ENCODE peak calls at places on chromosomes 12 and 14, in five cellular contexts. I is ascending aorta, A is pancreas, G is BE2C, N is mammary epithelial cell. Q is an unnamed sample.

GRCh38 chr12:96456265-96456974 is 33.0 kb upstream of the CFAP54 start:
- DNase-seq in I (no peak), A (no peak), N (no peak), G (no peak), Q (peak; percentile 36)

GRCh38 chr12:129394416-129394815 is 509.4 kb downstream of the TMEM132D start:
- DNase-seq in A (no peak), I (no peak), N (no peak), G (no peak), Q (no peak)

GRCh38 chr12:104263580-104264358 is 39.8 kb upstream of the EID3 start:
- DNase-seq in G (no peak), A (no peak), N (peak; percentile 92), I (no peak), Q (no peak)

GRCh38 chr12:117774986-117775775 is 193.6 kb downstream of the KSR2 start:
- DNase-seq in A (no peak), G (no peak), I (no peak), N (no peak), Q (no peak)

GRCh38 chr12:111636209-111636928 is 37.3 kb upstream of the ATXN2 start:
- DNase-seq in G (peak; percentile 20), A (no peak), I (no peak), N (no peak), Q (no peak)

GRCh38 chr14:104442611-104443390 is 136.8 kb upstream of the C14orf180 start:
- DNase-seq in G (no peak), N (no peak), I (no peak), A (no peak), Q (no peak)

GRCh38 chr14:34227834-34228662 is 234.0 kb downstream of the SPTSSA start:
- DNase-seq in G (peak; percentile 69), A (peak; percentile 77), N (peak; percentile 50), I (no peak), Q (peak; percentile 73)

GRCh38 chr12:47020211-47020821 is 59.1 kb upstream of the PCED1B start:
- DNase-seq in I (no peak), G (no peak), A (no peak), N (no peak), Q (no peak)

GRCh38 chr14:100012478-100012925 is 52.7 kb upstream of the EVL start:
- DNase-seq in N (peak; percentile 60), G (peak; percentile 35), I (no peak), A (no peak), Q (no peak)

GRCh38 chr12:116783503-116784237 is 45.6 kb downstream of the RNFT2 start:
- DNase-seq in G (no peak), A (no peak), N (no peak), I (no peak), Q (no peak)

GRCh38 chr12:45730842-45731336 is 1.4 kb downstream of the ARID2 start:
- DNase-seq in I (no peak), N (peak; percentile 33), A (no peak), G (no peak), Q (no peak)

GRCh38 chr12:115207216-115207915 is 523.4 kb upstream of the TBX3 start:
- DNase-seq in A (no peak), N (no peak), I (no peak), G (no peak), Q (no peak)

GRCh38 chr14:64706552-64707193 is 2.4 kb downstream of the PLEKHG3 start:
- DNase-seq in I (no peak), A (no peak), N (no peak), G (peak; percentile 11), Q (no peak)

GRCh38 chr12:84642201-84642600 is 270.4 kb downstream of the SLC6A15 start:
- DNase-seq in G (no peak), N (no peak), I (no peak), A (no peak), Q (no peak)

GRCh38 chr14:66403183-66403582 is 83.0 kb upstream of the CCDC196 start:
- DNase-seq in I (no peak), A (no peak), G (no peak), N (peak; percentile 50), Q (peak; percentile 11)

GRCh38 chr12:58176296-58176869 is 235.0 kb downstream of the ATP23 start:
- DNase-seq in G (peak; percentile 53), A (no peak), N (peak; percentile 6), I (no peak), Q (no peak)

GRCh38 chr14:104240426-104241157 is 102.2 kb downstream of the KIF26A start:
- DNase-seq in A (no peak), N (no peak), I (no peak), G (peak; percentile 5), Q (no peak)

GRCh38 chr14:71358209-71358931 is 451.1 kb downstream of the PCNX1 start:
- DNase-seq in N (no peak), G (no peak), A (no peak), I (no peak), Q (peak; percentile 35)

GRCh38 chr14:87687338-87687876 is 305.6 kb downstream of the GALC start:
- DNase-seq in I (no peak), G (no peak), A (no peak), N (no peak), Q (no peak)

GRCh38 chr12:114668151-114668891 is 15.7 kb downstream of the TBX3 start:
- DNase-seq in N (peak; percentile 91), A (peak; percentile 85), I (no peak), G (peak; percentile 91), Q (peak; percentile 63)

GRCh38 chr12:104823985-104824441 is 134.1 kb downstream of the SLC41A2 start:
- DNase-seq in I (no peak), G (no peak), A (no peak), N (no peak), Q (no peak)

GRCh38 chr14:55579724-55580400 is at the start of gene KTN1:
- DNase-seq in A (peak; percentile 94), I (peak; percentile 24), G (peak; percentile 91), N (peak; percentile 87), Q (peak; percentile 92)

GRCh38 chr14:73591690-73592448 is at the start of gene ACOT4:
- DNase-seq in A (peak; percentile 81), I (no peak), N (peak; percentile 14), G (no peak), Q (peak; percentile 67)

DNA sequence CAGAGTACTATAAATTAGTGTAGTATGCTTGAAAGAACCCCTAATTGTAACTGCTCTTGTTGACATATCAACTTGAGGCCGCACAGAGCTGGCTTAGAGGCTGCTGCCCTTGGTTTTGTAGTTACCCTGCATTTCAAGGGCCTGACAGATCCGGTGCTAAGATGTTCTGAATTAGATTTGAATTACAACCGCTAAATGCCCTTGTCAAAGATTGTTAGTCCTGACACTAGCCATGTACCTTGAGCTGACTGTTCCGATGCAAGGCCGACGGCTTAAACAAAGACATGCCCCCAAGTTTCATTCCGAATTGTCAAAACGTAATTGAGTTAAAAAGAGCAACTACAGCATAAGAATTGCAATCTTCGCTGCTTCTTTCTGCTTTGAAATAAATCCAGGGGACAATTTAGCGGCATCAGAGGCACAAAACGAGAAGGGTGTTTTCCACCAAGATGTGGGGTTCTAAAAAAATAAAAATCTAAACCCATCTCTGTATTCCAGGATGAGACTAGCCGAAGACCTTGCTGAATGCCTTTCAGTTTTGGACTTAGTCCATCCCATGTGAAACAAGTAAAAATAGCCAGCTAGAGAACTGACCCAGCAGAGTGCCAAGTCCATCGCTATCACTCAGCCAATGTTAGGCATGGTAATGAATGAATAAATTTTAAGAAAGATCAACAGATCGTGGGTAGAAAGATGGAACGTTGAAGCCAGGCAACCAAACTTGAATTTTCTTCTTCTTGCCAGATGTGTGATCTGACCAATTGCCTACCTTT is 148.7 kb downstream of the DICER1 start:
- DNase-seq in G (peak; percentile 58), I (no peak), A (no peak), N (no peak), Q (no peak)
- TF ChIP-seq CTCF in G (no peak), I (no peak), A (no peak), N (no peak), Q (no peak)

GRCh38 chr14:42110167-42110566 is 503.5 kb downstream of the LRFN5 start:
- DNase-seq in A (no peak), I (no peak), G (no peak), N (peak; percentile 14), Q (peak; percentile 13)
- TF ChIP-seq CTCF in A (no peak), I (no peak), G (peak; percentile 39), N (peak; percentile 84), Q (peak; percentile 30)

DNA sequence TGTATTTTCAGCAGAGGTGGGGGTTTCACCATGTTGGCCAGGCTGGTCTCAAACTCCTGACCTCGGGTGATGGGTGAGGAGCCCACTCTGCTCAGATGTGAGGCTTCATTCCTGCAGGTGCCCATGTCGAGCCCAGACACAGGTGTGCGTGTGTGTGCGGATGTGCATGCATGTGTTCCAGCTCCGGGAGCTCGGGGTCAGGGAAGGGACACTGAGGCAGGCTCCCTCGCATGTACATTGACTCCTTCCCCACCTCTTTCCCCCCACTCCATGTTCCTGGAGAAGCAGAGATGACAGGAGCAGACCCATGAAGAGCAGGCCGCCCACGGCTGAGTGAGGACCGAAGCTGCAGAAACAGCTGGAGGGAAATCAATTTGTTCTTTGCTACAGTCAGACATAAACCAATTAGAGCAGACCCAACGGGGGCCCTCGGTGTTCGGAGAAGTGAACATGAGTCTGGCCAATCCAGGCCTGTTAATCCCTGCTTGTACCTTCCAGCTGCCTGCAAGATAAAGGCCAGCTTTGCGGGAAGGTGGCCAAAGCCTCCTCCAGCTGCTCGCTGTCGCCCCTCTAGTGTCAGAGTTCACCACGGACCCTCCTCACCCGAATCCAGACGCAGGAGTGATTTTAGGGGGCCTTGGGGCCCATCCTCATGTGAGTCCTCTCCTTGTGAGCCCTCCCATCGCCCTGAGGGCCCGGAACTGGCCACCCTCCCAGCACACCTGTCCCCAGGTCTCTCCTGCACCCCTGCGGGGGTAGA is 321.0 kb upstream of the RTL1 start:
- DNase-seq in G (peak; percentile 88), I (no peak), A (peak; percentile 49), N (no peak), Q (no peak)
- TF ChIP-seq CTCF in G (peak; percentile 26), I (no peak), A (no peak), N (no peak), Q (no peak)

GRCh38 chr12:75086086-75087038 is 123.3 kb downstream of the KCNC2 start:
- DNase-seq in N (no peak), A (no peak), I (no peak), G (no peak), Q (no peak)

GRCh38 chr12:75087656-75088055 is 122.0 kb downstream of the KCNC2 start:
- DNase-seq in N (no peak), G (no peak), A (no peak), I (no peak), Q (no peak)
- TF ChIP-seq CTCF in N (peak; percentile 18), G (peak; percentile 12), A (no peak), I (no peak), Q (no peak)

GRCh38 chr12:23949212-23950010 is at the start of gene SOX5:
- DNase-seq in G (no peak), A (peak; percentile 53), N (no peak), I (no peak), Q (no peak)

GRCh38 chr12:23944067-23944466 is 5.4 kb downstream of the SOX5 start:
- DNase-seq in G (no peak), I (no peak), N (no peak), A (no peak), Q (no peak)

GRCh38 chr12:23950011-23950774 is 723 bp upstream of the SOX5 start:
- DNase-seq in G (no peak), N (peak; percentile 8), I (no peak), A (no peak), Q (no peak)

GRCh38 chr12:23945249-23945648 is 4.2 kb downstream of the SOX5 start:
- DNase-seq in G (no peak), I (no peak), N (no peak), A (no peak), Q (no peak)

DNA sequence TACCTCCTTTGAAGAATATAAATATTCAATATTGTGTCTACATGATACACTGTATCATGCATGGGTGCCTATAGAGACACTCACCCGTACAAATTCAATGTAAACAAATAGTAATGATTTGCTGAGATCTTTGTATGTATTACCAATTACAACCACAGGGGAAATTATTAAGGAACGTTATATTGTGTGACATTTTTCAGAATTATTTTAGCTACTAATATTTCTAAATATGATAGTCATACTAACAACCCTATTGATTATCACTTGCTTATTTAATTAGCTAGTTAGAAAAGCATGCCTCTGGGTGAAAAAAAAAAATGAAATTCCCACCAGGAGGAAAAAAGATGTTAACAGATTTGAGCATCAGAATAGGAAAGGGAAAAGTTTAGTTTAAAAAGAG is 2.1 kb downstream of the SOX5 start:
- DNase-seq in G (no peak), I (no peak), A (no peak), N (no peak), Q (no peak)
- TF ChIP-seq CTCF in G (no peak), I (no peak), A (no peak), N (no peak), Q (no peak)

Q was measured in GM10248.